ENCODE peak calls at places on chromosome X, in five cellular contexts. G is psoas muscle, O is adrenal gland, X is colonic mucosa, L is neural progenitor cell. E is an unnamed sample.

GRCh38 chrX:37684918-37685317 is 673 bp upstream of the XK start:
- DNase-seq in G (no peak), O (no peak), X (no peak), L (no peak), E (no peak)

GRCh38 chrX:86137071-86137470 is 11.2 kb upstream of the DACH2 start:
- DNase-seq in G (no peak), O (no peak), X (no peak), L (no peak), E (no peak)

GRCh38 chrX:11117751-11118150 is 6.6 kb downstream of the HCCS start:
- DNase-seq in G (no peak), O (no peak), X (no peak), L (no peak), E (no peak)

GRCh38 chrX:27767387-27767786 is 40.4 kb upstream of the MAGEB10 start:
- DNase-seq in G (no peak), O (no peak), X (no peak), L (no peak), E (no peak)

GRCh38 chrX:37926700-37927099 is 79.3 kb upstream of the DYNLT3 start:
- DNase-seq in G (no peak), O (no peak), X (no peak), L (peak; percentile 21), E (no peak)

GRCh38 chrX:40140706-40141499 is 43.1 kb upstream of the BCOR start:
- DNase-seq in G (peak; percentile 44), O (no peak), X (no peak), L (peak; percentile 70), E (no peak)

GRCh38 chrX:8738588-8739189 is 6.8 kb upstream of the ANOS1 start:
- DNase-seq in G (peak; percentile 39), O (no peak), X (peak; percentile 38), L (peak; percentile 63), E (peak; percentile 18)

GRCh38 chrX:65987856-65988255 is 52.0 kb downstream of the VSIG4 start:
- DNase-seq in G (no peak), O (no peak), X (no peak), L (no peak), E (no peak)

GRCh38 chrX:153781428-153782047 is 697 bp downstream of the SRPK3 start:
- DNase-seq in G (no peak), O (no peak), X (no peak), L (no peak), E (no peak)

GRCh38 chrX:107449490-107450175 is at the start of gene FRMPD3:
- DNase-seq in G (no peak), O (no peak), X (no peak), L (peak; percentile 51), E (no peak)

GRCh38 chrX:48720580-48721240 is 24.2 kb downstream of the SUV39H1 start:
- DNase-seq in G (no peak), O (no peak), X (no peak), L (no peak), E (no peak)

GRCh38 chrX:54413753-54414152 is 26.5 kb upstream of the TSR2 start:
- DNase-seq in G (no peak), O (no peak), X (no peak), L (no peak), E (no peak)

GRCh38 chrX:49284212-49284611 is 14.6 kb downstream of the PPP1R3F start:
- DNase-seq in G (no peak), O (no peak), X (no peak), L (no peak), E (no peak)

GRCh38 chrX:2654436-2655340 is 36.4 kb upstream of the CD99 start:
- DNase-seq in G (no peak), O (no peak), X (peak; percentile 84), L (no peak), E (no peak)

GRCh38 chrX:13219990-13220764 is 99.7 kb downstream of the ATXN3L start:
- DNase-seq in G (no peak), O (no peak), X (no peak), L (no peak), E (no peak)

GRCh38 chrX:47206316-47206715 is 12.2 kb upstream of the CDK16 start:
- DNase-seq in G (no peak), O (no peak), X (no peak), L (no peak), E (no peak)

GRCh38 chrX:17377047-17377692 is 2.2 kb downstream of the NHS start:
- DNase-seq in G (peak; percentile 21), O (peak; percentile 62), X (peak; percentile 38), L (peak; percentile 69), E (peak; percentile 23)

GRCh38 chrX:49257846-49258748 is 6.4 kb downstream of the FOXP3 start:
- DNase-seq in G (no peak), O (no peak), X (no peak), L (no peak), E (no peak)

GRCh38 chrX:77276742-77277141 is 170.4 kb upstream of the FGF16 start:
- DNase-seq in G (no peak), O (no peak), X (no peak), L (no peak), E (no peak)

GRCh38 chrX:115449742-115450141 is 111.2 kb upstream of the PLS3 start:
- DNase-seq in G (peak; percentile 34), O (peak; percentile 59), X (peak; percentile 18), L (no peak), E (peak; percentile 19)

GRCh38 chrX:46125139-46125538 is 420.1 kb downstream of the ZNF674 start:
- DNase-seq in G (no peak), O (no peak), X (no peak), L (no peak), E (no peak)

GRCh38 chrX:24748196-24748595 is 54.5 kb downstream of the POLA1 start:
- DNase-seq in G (no peak), O (no peak), X (no peak), L (no peak), E (no peak)

GRCh38 chrX:140507982-140508305 is 3.1 kb upstream of the SOX3 start:
- DNase-seq in G (no peak), O (no peak), X (no peak), L (peak; percentile 92), E (no peak)

GRCh38 chrX:149950681-149951080 is 12.4 kb upstream of the EOLA2 start:
- DNase-seq in G (no peak), O (no peak), X (peak; percentile 31), L (peak; percentile 27), E (peak; percentile 16)

GRCh38 chrX:18997916-18998315 is 14.0 kb upstream of the PHKA2 start:
- DNase-seq in G (no peak), O (no peak), X (no peak), L (peak; percentile 40), E (no peak)

GRCh38 chrX:123685273-123685672 is 47.6 kb downstream of the THOC2 start:
- DNase-seq in G (no peak), O (no peak), X (no peak), L (no peak), E (no peak)

GRCh38 chrX:29872831-29873230 is 342.5 kb upstream of the MAGEB2 start:
- DNase-seq in G (no peak), O (no peak), X (no peak), L (no peak), E (no peak)

GRCh38 chrX:134880866-134881265 is 109.9 kb upstream of the SMIM10 start:
- DNase-seq in G (no peak), O (no peak), X (no peak), L (no peak), E (no peak)

GRCh38 chrX:39755152-39756032 is 342.4 kb downstream of the BCOR start:
- DNase-seq in G (peak; percentile 88), O (peak; percentile 83), X (peak; percentile 83), L (peak; percentile 68), E (peak; percentile 88)

GRCh38 chrX:275476-275966 is 5.7 kb upstream of the PLCXD1 start:
- DNase-seq in G (no peak), O (no peak), X (peak; percentile 20), L (peak; percentile 45), E (no peak)

GRCh38 chrX:24019448-24019847 is 7.5 kb downstream of the KLHL15 start:
- DNase-seq in G (no peak), O (no peak), X (no peak), L (no peak), E (no peak)

GRCh38 chrX:102745513-102746133 is 25.1 kb downstream of the GPRASP3 start:
- DNase-seq in G (no peak), O (no peak), X (no peak), L (peak; percentile 76), E (no peak)

GRCh38 chrX:148047216-148047615 is 66.1 kb downstream of the FMR1NB start:
- DNase-seq in G (no peak), O (no peak), X (no peak), L (no peak), E (no peak)

DNA sequence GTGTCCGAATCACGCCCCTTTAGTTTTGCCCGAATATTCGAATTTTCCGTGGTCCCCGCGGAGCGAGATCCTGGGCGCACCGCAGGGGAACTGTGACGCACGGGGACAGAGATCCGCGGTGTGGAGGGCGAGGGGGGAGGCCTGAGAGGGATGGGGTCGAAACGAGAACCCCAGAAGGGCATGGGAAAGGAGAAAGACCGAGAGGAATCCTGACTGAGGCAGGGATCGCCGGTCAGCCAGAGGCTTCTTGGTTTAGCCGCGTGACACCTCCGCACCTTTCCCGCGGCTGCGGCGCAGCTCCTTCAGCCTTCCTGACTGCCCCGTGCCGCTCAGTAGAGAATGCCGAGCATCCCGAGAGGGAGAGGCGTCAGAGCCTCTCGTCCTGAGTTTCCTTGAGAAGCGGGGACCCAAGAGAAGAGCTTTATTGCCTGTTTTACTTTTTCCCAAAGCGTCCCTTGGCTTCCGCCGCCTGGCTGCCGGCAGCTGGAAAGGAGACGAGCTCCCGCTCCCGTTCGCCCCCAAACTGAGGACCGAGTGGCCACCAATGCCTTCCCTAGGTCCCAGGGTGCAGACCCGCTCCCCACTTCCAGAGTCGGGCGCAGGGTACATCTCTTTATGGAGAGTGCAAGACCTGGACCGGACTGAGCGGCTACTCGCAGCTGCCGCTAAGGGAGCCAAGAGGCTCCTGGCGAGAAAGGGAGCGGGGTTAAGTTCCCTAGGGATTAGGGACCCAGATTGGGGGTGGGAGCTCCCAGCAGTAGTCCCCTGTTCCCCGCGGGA is 911 bp upstream of the GPR50 start:
- DNase-seq in G (no peak), O (no peak), X (no peak), L (peak; percentile 45), E (no peak)
- H3K4me1 ChIP-seq in G (no peaks in the 10 kb centered on the region), O (no peaks in the 10 kb centered on the region), X (no peaks in the 10 kb centered on the region), L (peaks cover 6% of the 10 kb centered on the region), E (no peaks in the 10 kb centered on the region)

DNA sequence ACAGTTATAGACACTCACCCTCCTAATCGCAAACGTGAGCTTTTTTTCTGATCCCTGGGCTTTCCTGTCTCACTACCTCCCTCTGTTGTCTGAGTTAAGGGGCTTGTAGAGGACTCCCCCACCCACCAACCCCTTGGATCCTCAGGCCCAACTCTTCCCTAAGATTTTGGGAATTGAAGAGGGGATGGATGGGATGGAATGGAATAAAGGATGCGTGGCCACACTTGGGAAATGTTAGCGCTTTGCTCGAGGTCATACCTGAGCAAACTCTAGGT is 1.5 kb downstream of the CNKSR2 start:
- DNase-seq in G (no peak), O (no peak), X (no peak), L (peak; percentile 64), E (peak; percentile 15)
- TF ChIP-seq CTCF in G (no peak), O (no peak), X (no peak), L (peak; percentile 44), E (peak; percentile 63)

GRCh38 chrX:68685722-68686683 is 38.5 kb downstream of the STARD8 start:
- DNase-seq in G (peak; percentile 41), O (no peak), X (no peak), L (peak; percentile 50), E (peak; percentile 18)
- H3K4me3 ChIP-seq in G (peak overlapping the region; percentile 65), O (no peak overlapping the region), X (no peak overlapping the region), L (peak overlapping the region; percentile 41), E (no peak overlapping the region)

DNA sequence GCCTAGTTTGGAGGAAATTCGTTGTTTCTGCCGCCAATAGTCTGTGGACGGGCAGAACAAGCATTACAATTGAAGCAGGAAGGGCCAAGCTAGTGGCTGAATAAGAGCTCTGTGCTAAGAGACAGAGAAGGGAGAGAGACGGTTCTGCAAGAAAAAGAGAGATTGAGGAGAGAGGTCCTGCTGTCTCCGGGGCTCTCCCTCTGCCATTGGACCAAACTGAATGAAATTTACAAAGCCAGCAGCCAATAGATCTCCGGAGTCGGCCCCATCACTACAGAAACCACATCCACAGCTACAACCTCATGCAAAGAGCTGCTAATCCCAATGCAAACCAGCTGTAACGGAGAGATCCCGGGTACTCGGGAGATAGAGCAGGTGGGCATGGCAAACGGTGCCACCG is at the start of gene NLGN4X:
- DNase-seq in G (no peak), O (no peak), X (no peak), L (peak; percentile 51), E (no peak)
- H3K4me1 ChIP-seq in G (no peaks in the 10 kb centered on the region), O (no peaks in the 10 kb centered on the region), X (no peaks in the 10 kb centered on the region), L (no peaks in the 10 kb centered on the region), E (no peaks in the 10 kb centered on the region)

E was measured in BE2C.